ENCODE peak calls at places on chromosome 17, in six cellular contexts. One of them, this sample, is unnamed. For H3K36me3, the result is how much of the 10 kb centered on the place peaks cover.

GRCh38 chr17:46736100-46736499 is 82.4 kb downstream of the WNT3 start:
- DNase-seq in SJSA1: no peak
- DNase-seq in tibial nerve: no peak
- DNase-seq in CD4-positive, CD25-positive, alpha-beta regulatory T cell: no peak
- DNase-seq in lower lobe of right lung: no peak
- DNase-seq in fibroblast of lung: no peak
- DNase-seq in this sample: peak

GRCh38 chr17:1716912-1717695 is 6.9 kb upstream of the TLCD2 start:
- DNase-seq in SJSA1: peak
- DNase-seq in tibial nerve: peak
- DNase-seq in CD4-positive, CD25-positive, alpha-beta regulatory T cell: peak
- DNase-seq in lower lobe of right lung: peak
- DNase-seq in fibroblast of lung: peak
- DNase-seq in this sample: peak

GRCh38 chr17:38550661-38551060 is 55.1 kb downstream of the SRCIN1 start:
- DNase-seq in SJSA1: no peak
- DNase-seq in tibial nerve: no peak
- DNase-seq in CD4-positive, CD25-positive, alpha-beta regulatory T cell: no peak
- DNase-seq in lower lobe of right lung: no peak
- DNase-seq in fibroblast of lung: peak
- DNase-seq in this sample: no peak

GRCh38 chr17:47872019-47872650 is 21.2 kb upstream of the SP6 start:
- DNase-seq in SJSA1: no peak
- DNase-seq in tibial nerve: no peak
- DNase-seq in CD4-positive, CD25-positive, alpha-beta regulatory T cell: no peak
- DNase-seq in lower lobe of right lung: no peak
- DNase-seq in fibroblast of lung: peak
- DNase-seq in this sample: no peak

GRCh38 chr17:32929288-32929574 is 1.3 kb downstream of the TMEM98 start:
- DNase-seq in SJSA1: peak
- DNase-seq in tibial nerve: no peak
- DNase-seq in CD4-positive, CD25-positive, alpha-beta regulatory T cell: no peak
- DNase-seq in lower lobe of right lung: no peak
- DNase-seq in fibroblast of lung: peak
- DNase-seq in this sample: peak

GRCh38 chr17:34207572-34207971 is 47.5 kb upstream of the CCL2 start:
- DNase-seq in SJSA1: no peak
- DNase-seq in tibial nerve: no peak
- DNase-seq in CD4-positive, CD25-positive, alpha-beta regulatory T cell: no peak
- DNase-seq in lower lobe of right lung: no peak
- DNase-seq in fibroblast of lung: peak
- DNase-seq in this sample: no peak

GRCh38 chr17:1683489-1683888 is 1.2 kb downstream of the PRPF8 start:
- DNase-seq in SJSA1: no peak
- DNase-seq in tibial nerve: no peak
- DNase-seq in CD4-positive, CD25-positive, alpha-beta regulatory T cell: no peak
- DNase-seq in lower lobe of right lung: no peak
- DNase-seq in fibroblast of lung: no peak
- DNase-seq in this sample: no peak

GRCh38 chr17:19977360-19978205 is at the start of gene AKAP10:
- DNase-seq in SJSA1: peak
- DNase-seq in tibial nerve: peak
- DNase-seq in CD4-positive, CD25-positive, alpha-beta regulatory T cell: peak
- DNase-seq in lower lobe of right lung: peak
- DNase-seq in fibroblast of lung: peak
- DNase-seq in this sample: peak

GRCh38 chr17:16987830-16988601 is 16.1 kb upstream of the TNFRSF13B start:
- DNase-seq in SJSA1: peak
- DNase-seq in tibial nerve: peak
- DNase-seq in CD4-positive, CD25-positive, alpha-beta regulatory T cell: peak
- DNase-seq in lower lobe of right lung: peak
- DNase-seq in fibroblast of lung: peak
- DNase-seq in this sample: peak

GRCh38 chr17:72191356-72191755 is 70.5 kb downstream of the SOX9 start:
- DNase-seq in SJSA1: no peak
- DNase-seq in tibial nerve: no peak
- DNase-seq in CD4-positive, CD25-positive, alpha-beta regulatory T cell: no peak
- DNase-seq in lower lobe of right lung: no peak
- DNase-seq in fibroblast of lung: no peak
- DNase-seq in this sample: no peak

GRCh38 chr17:32123782-32124181 is 18.5 kb upstream of the RHOT1 start:
- DNase-seq in SJSA1: peak
- DNase-seq in tibial nerve: peak
- DNase-seq in CD4-positive, CD25-positive, alpha-beta regulatory T cell: no peak
- DNase-seq in lower lobe of right lung: no peak
- DNase-seq in fibroblast of lung: no peak
- DNase-seq in this sample: no peak

GRCh38 chr17:58247511-58248363 is 9.4 kb downstream of the LPO start:
- DNase-seq in SJSA1: no peak
- DNase-seq in tibial nerve: no peak
- DNase-seq in CD4-positive, CD25-positive, alpha-beta regulatory T cell: peak
- DNase-seq in lower lobe of right lung: no peak
- DNase-seq in fibroblast of lung: no peak
- DNase-seq in this sample: peak

GRCh38 chr17:76752006-76752405 is 14.1 kb downstream of the MFSD11 start:
- DNase-seq in SJSA1: no peak
- DNase-seq in tibial nerve: no peak
- DNase-seq in CD4-positive, CD25-positive, alpha-beta regulatory T cell: peak
- DNase-seq in lower lobe of right lung: no peak
- DNase-seq in fibroblast of lung: no peak
- DNase-seq in this sample: no peak

GRCh38 chr17:77388384-77389306 is 247.9 kb downstream of the SEC14L1 start:
- DNase-seq in SJSA1: no peak
- DNase-seq in tibial nerve: no peak
- DNase-seq in CD4-positive, CD25-positive, alpha-beta regulatory T cell: no peak
- DNase-seq in lower lobe of right lung: no peak
- DNase-seq in fibroblast of lung: peak
- DNase-seq in this sample: peak

GRCh38 chr17:78289004-78289403 is 57.6 kb downstream of the TMEM235 start:
- DNase-seq in SJSA1: no peak
- DNase-seq in tibial nerve: no peak
- DNase-seq in CD4-positive, CD25-positive, alpha-beta regulatory T cell: no peak
- DNase-seq in lower lobe of right lung: no peak
- DNase-seq in fibroblast of lung: no peak
- DNase-seq in this sample: no peak

GRCh38 chr17:43966276-43966675 is 12.5 kb upstream of the PYY start:
- DNase-seq in SJSA1: peak
- DNase-seq in tibial nerve: no peak
- DNase-seq in CD4-positive, CD25-positive, alpha-beta regulatory T cell: no peak
- DNase-seq in lower lobe of right lung: no peak
- DNase-seq in fibroblast of lung: peak
- DNase-seq in this sample: no peak

GRCh38 chr17:58487589-58488427 is at the start of gene HSF5:
- DNase-seq in SJSA1: no peak
- DNase-seq in tibial nerve: no peak
- DNase-seq in CD4-positive, CD25-positive, alpha-beta regulatory T cell: peak
- DNase-seq in lower lobe of right lung: peak
- DNase-seq in fibroblast of lung: peak
- DNase-seq in this sample: no peak

GRCh38 chr17:9273334-9274118 is 252.2 kb downstream of the NTN1 start:
- DNase-seq in SJSA1: no peak
- DNase-seq in tibial nerve: no peak
- DNase-seq in CD4-positive, CD25-positive, alpha-beta regulatory T cell: no peak
- DNase-seq in lower lobe of right lung: no peak
- DNase-seq in fibroblast of lung: peak
- DNase-seq in this sample: no peak

GRCh38 chr17:59786536-59787319 is 79.3 kb downstream of the VMP1 start:
- DNase-seq in SJSA1: peak
- DNase-seq in tibial nerve: peak
- DNase-seq in CD4-positive, CD25-positive, alpha-beta regulatory T cell: peak
- DNase-seq in lower lobe of right lung: no peak
- DNase-seq in fibroblast of lung: peak
- DNase-seq in this sample: peak

GRCh38 chr17:79990051-79990592 is 45.5 kb downstream of the TBC1D16 start:
- DNase-seq in SJSA1: no peak
- DNase-seq in tibial nerve: no peak
- DNase-seq in CD4-positive, CD25-positive, alpha-beta regulatory T cell: no peak
- DNase-seq in lower lobe of right lung: no peak
- DNase-seq in fibroblast of lung: no peak
- DNase-seq in this sample: no peak

GRCh38 chr17:79812969-79813825 is 16.3 kb upstream of the CBX8 start:
- DNase-seq in SJSA1: peak
- DNase-seq in tibial nerve: no peak
- DNase-seq in CD4-positive, CD25-positive, alpha-beta regulatory T cell: no peak
- DNase-seq in lower lobe of right lung: no peak
- DNase-seq in fibroblast of lung: no peak
- DNase-seq in this sample: peak

GRCh38 chr17:55089955-55090573 is 121.5 kb downstream of the STXBP4 start:
- DNase-seq in SJSA1: peak
- DNase-seq in tibial nerve: no peak
- DNase-seq in CD4-positive, CD25-positive, alpha-beta regulatory T cell: peak
- DNase-seq in lower lobe of right lung: no peak
- DNase-seq in fibroblast of lung: peak
- DNase-seq in this sample: no peak

GRCh38 chr17:47239663-47240374 is 13.8 kb upstream of the ITGB3 start:
- DNase-seq in SJSA1: peak
- DNase-seq in tibial nerve: peak
- DNase-seq in CD4-positive, CD25-positive, alpha-beta regulatory T cell: no peak
- DNase-seq in lower lobe of right lung: no peak
- DNase-seq in fibroblast of lung: peak
- DNase-seq in this sample: peak

GRCh38 chr17:54902611-54903010 is 2.0 kb downstream of the TOM1L1 start:
- DNase-seq in SJSA1: no peak
- DNase-seq in tibial nerve: no peak
- DNase-seq in CD4-positive, CD25-positive, alpha-beta regulatory T cell: no peak
- DNase-seq in lower lobe of right lung: no peak
- DNase-seq in fibroblast of lung: no peak
- DNase-seq in this sample: no peak

GRCh38 chr17:78396436-78397335 is 18.2 kb downstream of the PGS1 start:
- DNase-seq in SJSA1: no peak
- DNase-seq in tibial nerve: no peak
- DNase-seq in CD4-positive, CD25-positive, alpha-beta regulatory T cell: no peak
- DNase-seq in lower lobe of right lung: peak
- DNase-seq in fibroblast of lung: no peak
- DNase-seq in this sample: no peak

GRCh38 chr17:32015245-32016013 is 8.2 kb downstream of the LRRC37B start:
- DNase-seq in SJSA1: peak
- DNase-seq in tibial nerve: no peak
- DNase-seq in CD4-positive, CD25-positive, alpha-beta regulatory T cell: no peak
- DNase-seq in lower lobe of right lung: no peak
- DNase-seq in fibroblast of lung: peak
- DNase-seq in this sample: peak

GRCh38 chr17:79892457-79893236 is 53.4 kb upstream of the CBX4 start:
- DNase-seq in SJSA1: no peak
- DNase-seq in tibial nerve: no peak
- DNase-seq in CD4-positive, CD25-positive, alpha-beta regulatory T cell: no peak
- DNase-seq in lower lobe of right lung: peak
- DNase-seq in fibroblast of lung: no peak
- DNase-seq in this sample: no peak

GRCh38 chr17:14557482-14557881 is 256.6 kb downstream of the HS3ST3B1 start:
- DNase-seq in SJSA1: no peak
- DNase-seq in tibial nerve: no peak
- DNase-seq in CD4-positive, CD25-positive, alpha-beta regulatory T cell: no peak
- DNase-seq in lower lobe of right lung: no peak
- DNase-seq in fibroblast of lung: no peak
- DNase-seq in this sample: no peak

GRCh38 chr17:40168262-40168832 is 8.9 kb upstream of the RAPGEFL1 start:
- DNase-seq in SJSA1: peak
- DNase-seq in tibial nerve: peak
- DNase-seq in CD4-positive, CD25-positive, alpha-beta regulatory T cell: peak
- DNase-seq in lower lobe of right lung: no peak
- DNase-seq in fibroblast of lung: peak
- DNase-seq in this sample: peak

GRCh38 chr17:18250259-18250658 is 8.3 kb downstream of the FLII start:
- DNase-seq in SJSA1: no peak
- DNase-seq in tibial nerve: no peak
- DNase-seq in CD4-positive, CD25-positive, alpha-beta regulatory T cell: no peak
- DNase-seq in lower lobe of right lung: no peak
- DNase-seq in fibroblast of lung: no peak
- DNase-seq in this sample: no peak
- H3K36me3 ChIP-seq in SJSA1: half or more
- H3K36me3 ChIP-seq in tibial nerve: under half
- H3K36me3 ChIP-seq in CD4-positive, CD25-positive, alpha-beta regulatory T cell: half or more
- H3K36me3 ChIP-seq in lower lobe of right lung: half or more
- H3K36me3 ChIP-seq in fibroblast of lung: half or more
- H3K36me3 ChIP-seq in this sample: half or more

GRCh38 chr17:21024024-21024423 is 18.8 kb downstream of the USP22 start:
- DNase-seq in SJSA1: peak
- DNase-seq in tibial nerve: no peak
- DNase-seq in CD4-positive, CD25-positive, alpha-beta regulatory T cell: no peak
- DNase-seq in lower lobe of right lung: no peak
- DNase-seq in fibroblast of lung: no peak
- DNase-seq in this sample: no peak
- H3K36me3 ChIP-seq in SJSA1: half or more
- H3K36me3 ChIP-seq in tibial nerve: under half
- H3K36me3 ChIP-seq in CD4-positive, CD25-positive, alpha-beta regulatory T cell: half or more
- H3K36me3 ChIP-seq in lower lobe of right lung: half or more
- H3K36me3 ChIP-seq in fibroblast of lung: under half
- H3K36me3 ChIP-seq in this sample: half or more

GRCh38 chr17:7325031-7325528 is 4.1 kb downstream of the NEURL4 start:
- DNase-seq in SJSA1: no peak
- DNase-seq in tibial nerve: no peak
- DNase-seq in CD4-positive, CD25-positive, alpha-beta regulatory T cell: no peak
- DNase-seq in lower lobe of right lung: no peak
- DNase-seq in fibroblast of lung: no peak
- DNase-seq in this sample: no peak

GRCh38 chr17:7324438-7324779 is 4.7 kb downstream of the NEURL4 start:
- DNase-seq in SJSA1: no peak
- DNase-seq in tibial nerve: no peak
- DNase-seq in CD4-positive, CD25-positive, alpha-beta regulatory T cell: no peak
- DNase-seq in lower lobe of right lung: no peak
- DNase-seq in fibroblast of lung: no peak
- DNase-seq in this sample: no peak

GRCh38 chr17:7327056-7327455 is 2.1 kb downstream of the NEURL4 start:
- DNase-seq in SJSA1: no peak
- DNase-seq in tibial nerve: no peak
- DNase-seq in CD4-positive, CD25-positive, alpha-beta regulatory T cell: no peak
- DNase-seq in lower lobe of right lung: no peak
- DNase-seq in fibroblast of lung: no peak
- DNase-seq in this sample: no peak

GRCh38 chr17:7327501-7327900 is 1.6 kb downstream of the NEURL4 start:
- DNase-seq in SJSA1: no peak
- DNase-seq in tibial nerve: no peak
- DNase-seq in CD4-positive, CD25-positive, alpha-beta regulatory T cell: no peak
- DNase-seq in lower lobe of right lung: no peak
- DNase-seq in fibroblast of lung: no peak
- DNase-seq in this sample: no peak

DNA sequence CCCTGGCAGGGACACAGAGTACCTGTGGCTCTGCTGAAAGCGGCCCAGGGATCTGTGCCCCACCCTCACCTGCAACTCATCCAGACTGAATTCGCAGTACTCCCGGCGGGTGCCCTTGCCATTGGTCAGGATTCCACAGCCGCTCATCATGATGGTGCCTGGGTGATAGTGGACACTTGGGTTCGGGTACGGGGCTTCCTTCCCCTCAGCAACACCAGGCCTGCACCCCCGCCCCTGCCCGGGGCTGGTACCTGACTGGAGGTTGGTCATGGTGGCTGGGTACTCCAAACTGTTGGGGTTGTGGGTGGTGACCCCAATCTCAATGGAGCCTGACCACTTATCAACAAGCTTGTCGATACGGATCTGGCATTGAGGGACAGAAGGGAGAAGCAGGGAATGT is 2.9 kb downstream of the NEURL4 start:
- DNase-seq in SJSA1: no peak
- DNase-seq in tibial nerve: no peak
- DNase-seq in CD4-positive, CD25-positive, alpha-beta regulatory T cell: no peak
- DNase-seq in lower lobe of right lung: no peak
- DNase-seq in fibroblast of lung: no peak
- DNase-seq in this sample: no peak
- H3K36me3 ChIP-seq in SJSA1: under half
- H3K36me3 ChIP-seq in tibial nerve: under half
- H3K36me3 ChIP-seq in CD4-positive, CD25-positive, alpha-beta regulatory T cell: under half
- H3K36me3 ChIP-seq in lower lobe of right lung: half or more
- H3K36me3 ChIP-seq in fibroblast of lung: under half
- H3K36me3 ChIP-seq in this sample: under half

GRCh38 chr17:20999841-21000532 is 42.8 kb downstream of the USP22 start:
- DNase-seq in SJSA1: no peak
- DNase-seq in tibial nerve: no peak
- DNase-seq in CD4-positive, CD25-positive, alpha-beta regulatory T cell: no peak
- DNase-seq in lower lobe of right lung: no peak
- DNase-seq in fibroblast of lung: no peak
- DNase-seq in this sample: no peak
- H3K36me3 ChIP-seq in SJSA1: half or more
- H3K36me3 ChIP-seq in tibial nerve: under half
- H3K36me3 ChIP-seq in CD4-positive, CD25-positive, alpha-beta regulatory T cell: under half
- H3K36me3 ChIP-seq in lower lobe of right lung: half or more
- H3K36me3 ChIP-seq in fibroblast of lung: under half
- H3K36me3 ChIP-seq in this sample: half or more

This sample was measured in SJCRH30.